ENCODE peak calls at places on chromosomes 3 and 15, in five cellular contexts. One of them, this sample, is unnamed.

GRCh38 chr3:30355622-30356021 is 250.8 kb upstream of the TGFBR2 start:
- DNase-seq in bronchial epithelial cell: no peak
- DNase-seq in left ventricle myocardium inferior: no peak
- DNase-seq in ELR: no peak
- DNase-seq in SK-N-MC: no peak
- DNase-seq in this sample: no peak

GRCh38 chr3:150147776-150148175 is 177.1 kb upstream of the PFN2 start:
- DNase-seq in SK-N-MC: no peak
- DNase-seq in left ventricle myocardium inferior: no peak
- DNase-seq in bronchial epithelial cell: peak
- DNase-seq in ELR: peak
- DNase-seq in this sample: peak

GRCh38 chr3:113002676-113003075 is 11.9 kb downstream of the GTPBP8 start:
- DNase-seq in ELR: peak
- DNase-seq in SK-N-MC: no peak
- DNase-seq in left ventricle myocardium inferior: no peak
- DNase-seq in bronchial epithelial cell: no peak
- DNase-seq in this sample: no peak

GRCh38 chr15:73873889-73874511 is 636 bp downstream of the TBC1D21 start:
- DNase-seq in bronchial epithelial cell: peak
- DNase-seq in ELR: peak
- DNase-seq in left ventricle myocardium inferior: no peak
- DNase-seq in SK-N-MC: peak
- DNase-seq in this sample: peak

GRCh38 chr15:41125950-41126642 is 10.0 kb upstream of the INO80 start:
- DNase-seq in ELR: no peak
- DNase-seq in bronchial epithelial cell: no peak
- DNase-seq in SK-N-MC: no peak
- DNase-seq in left ventricle myocardium inferior: no peak
- DNase-seq in this sample: no peak

GRCh38 chr15:90903733-90904536 is 833 bp downstream of the MAN2A2 start:
- DNase-seq in SK-N-MC: no peak
- DNase-seq in bronchial epithelial cell: peak
- DNase-seq in ELR: peak
- DNase-seq in left ventricle myocardium inferior: no peak
- DNase-seq in this sample: no peak

GRCh38 chr15:93033434-93034045 is 55.5 kb downstream of the RGMA start:
- DNase-seq in SK-N-MC: no peak
- DNase-seq in bronchial epithelial cell: no peak
- DNase-seq in ELR: no peak
- DNase-seq in left ventricle myocardium inferior: no peak
- DNase-seq in this sample: no peak

GRCh38 chr3:132136334-132136716 is 101.5 kb upstream of the CPNE4 start:
- DNase-seq in bronchial epithelial cell: no peak
- DNase-seq in SK-N-MC: no peak
- DNase-seq in ELR: no peak
- DNase-seq in left ventricle myocardium inferior: no peak
- DNase-seq in this sample: no peak

GRCh38 chr3:43345877-43346276 is 59.5 kb downstream of the SNRK start:
- DNase-seq in bronchial epithelial cell: no peak
- DNase-seq in ELR: peak
- DNase-seq in SK-N-MC: no peak
- DNase-seq in left ventricle myocardium inferior: no peak
- DNase-seq in this sample: peak

GRCh38 chr3:179446501-179446900 is 4.8 kb downstream of the GNB4 start:
- DNase-seq in SK-N-MC: no peak
- DNase-seq in left ventricle myocardium inferior: no peak
- DNase-seq in ELR: peak
- DNase-seq in bronchial epithelial cell: peak
- DNase-seq in this sample: peak

GRCh38 chr3:13878711-13879101 is 1.2 kb downstream of the WNT7A start:
- DNase-seq in bronchial epithelial cell: no peak
- DNase-seq in left ventricle myocardium inferior: no peak
- DNase-seq in ELR: no peak
- DNase-seq in SK-N-MC: no peak
- DNase-seq in this sample: no peak

GRCh38 chr3:111521881-111522280 is 20.1 kb upstream of the CD96 start:
- DNase-seq in SK-N-MC: no peak
- DNase-seq in left ventricle myocardium inferior: no peak
- DNase-seq in ELR: peak
- DNase-seq in bronchial epithelial cell: no peak
- DNase-seq in this sample: no peak

GRCh38 chr3:149646181-149646766 is 11.6 kb downstream of the WWTR1 start:
- DNase-seq in SK-N-MC: no peak
- DNase-seq in left ventricle myocardium inferior: no peak
- DNase-seq in ELR: peak
- DNase-seq in bronchial epithelial cell: peak
- DNase-seq in this sample: peak

GRCh38 chr3:54211097-54211496 is 88.7 kb downstream of the CACNA2D3 start:
- DNase-seq in ELR: no peak
- DNase-seq in bronchial epithelial cell: peak
- DNase-seq in left ventricle myocardium inferior: no peak
- DNase-seq in SK-N-MC: no peak
- DNase-seq in this sample: no peak

This sample was measured in A172.